ENCODE peak calls at places on chromosomes 6 and 20, in ten cellular contexts. One of them, this sample, is unnamed.

GRCh38 chr6:117818449-117818848 is 88.6 kb upstream of the SLC35F1 start:
- DNase-seq in MM.1S: no peak
- DNase-seq in GM23248: no peak
- DNase-seq in GM06990: no peak
- DNase-seq in hepatocyte: no peak
- DNase-seq in naive thymus-derived CD4-positive, alpha-beta T cell: no peak
- DNase-seq in mesenchymal stem cell: no peak
- DNase-seq in fibroblast of lung: no peak
- DNase-seq in body of pancreas: no peak
- DNase-seq in mammary epithelial cell: no peak
- DNase-seq in this sample: no peak

GRCh38 chr6:42742116-42742894 is 3.6 kb downstream of the TBCC start:
- DNase-seq in MM.1S: no peak
- DNase-seq in GM06990: peak
- DNase-seq in naive thymus-derived CD4-positive, alpha-beta T cell: no peak
- DNase-seq in GM23248: peak
- DNase-seq in hepatocyte: no peak
- DNase-seq in body of pancreas: peak
- DNase-seq in mesenchymal stem cell: peak
- DNase-seq in mammary epithelial cell: peak
- DNase-seq in fibroblast of lung: peak
- DNase-seq in this sample: no peak

GRCh38 chr6:167311286-167311685 is 13.6 kb upstream of the TTLL2 start:
- DNase-seq in mesenchymal stem cell: no peak
- DNase-seq in mammary epithelial cell: no peak
- DNase-seq in GM23248: no peak
- DNase-seq in hepatocyte: peak
- DNase-seq in GM06990: no peak
- DNase-seq in naive thymus-derived CD4-positive, alpha-beta T cell: no peak
- DNase-seq in fibroblast of lung: no peak
- DNase-seq in MM.1S: no peak
- DNase-seq in body of pancreas: no peak
- DNase-seq in this sample: no peak

GRCh38 chr20:63706852-63707557 is 771 bp downstream of the ARFRP1 start:
- DNase-seq in mesenchymal stem cell: peak
- DNase-seq in fibroblast of lung: peak
- DNase-seq in naive thymus-derived CD4-positive, alpha-beta T cell: peak
- DNase-seq in MM.1S: peak
- DNase-seq in hepatocyte: peak
- DNase-seq in mammary epithelial cell: peak
- DNase-seq in GM06990: peak
- DNase-seq in GM23248: peak
- DNase-seq in body of pancreas: peak
- DNase-seq in this sample: peak

GRCh38 chr6:294656-295565 is 2.6 kb downstream of the DUSP22 start:
- DNase-seq in mesenchymal stem cell: no peak
- DNase-seq in GM23248: peak
- DNase-seq in fibroblast of lung: no peak
- DNase-seq in body of pancreas: no peak
- DNase-seq in GM06990: no peak
- DNase-seq in hepatocyte: no peak
- DNase-seq in mammary epithelial cell: no peak
- DNase-seq in naive thymus-derived CD4-positive, alpha-beta T cell: no peak
- DNase-seq in MM.1S: no peak
- DNase-seq in this sample: no peak

GRCh38 chr20:31974975-31975481 is 7.1 kb downstream of the XKR7 start:
- DNase-seq in mesenchymal stem cell: no peak
- DNase-seq in GM06990: no peak
- DNase-seq in GM23248: no peak
- DNase-seq in MM.1S: no peak
- DNase-seq in body of pancreas: no peak
- DNase-seq in hepatocyte: no peak
- DNase-seq in mammary epithelial cell: no peak
- DNase-seq in fibroblast of lung: no peak
- DNase-seq in naive thymus-derived CD4-positive, alpha-beta T cell: no peak
- DNase-seq in this sample: no peak

GRCh38 chr6:56845027-56845426 is 109.9 kb upstream of the BEND6 start:
- DNase-seq in GM06990: no peak
- DNase-seq in body of pancreas: no peak
- DNase-seq in hepatocyte: no peak
- DNase-seq in fibroblast of lung: no peak
- DNase-seq in mammary epithelial cell: no peak
- DNase-seq in MM.1S: no peak
- DNase-seq in GM23248: no peak
- DNase-seq in mesenchymal stem cell: no peak
- DNase-seq in naive thymus-derived CD4-positive, alpha-beta T cell: no peak
- DNase-seq in this sample: no peak

GRCh38 chr6:147061152-147061551 is 143.1 kb upstream of the STXBP5 start:
- DNase-seq in MM.1S: no peak
- DNase-seq in body of pancreas: no peak
- DNase-seq in naive thymus-derived CD4-positive, alpha-beta T cell: no peak
- DNase-seq in GM06990: no peak
- DNase-seq in mesenchymal stem cell: no peak
- DNase-seq in mammary epithelial cell: no peak
- DNase-seq in hepatocyte: no peak
- DNase-seq in GM23248: no peak
- DNase-seq in fibroblast of lung: no peak
- DNase-seq in this sample: no peak

GRCh38 chr6:129672345-129672691 is 37.7 kb downstream of the ARHGAP18 start:
- DNase-seq in body of pancreas: no peak
- DNase-seq in MM.1S: no peak
- DNase-seq in mammary epithelial cell: no peak
- DNase-seq in fibroblast of lung: no peak
- DNase-seq in naive thymus-derived CD4-positive, alpha-beta T cell: no peak
- DNase-seq in mesenchymal stem cell: no peak
- DNase-seq in GM06990: no peak
- DNase-seq in GM23248: no peak
- DNase-seq in hepatocyte: no peak
- DNase-seq in this sample: no peak

GRCh38 chr6:93624408-93624807 is 205.0 kb upstream of the EPHA7 start:
- DNase-seq in hepatocyte: no peak
- DNase-seq in fibroblast of lung: no peak
- DNase-seq in MM.1S: no peak
- DNase-seq in body of pancreas: peak
- DNase-seq in mammary epithelial cell: no peak
- DNase-seq in GM06990: no peak
- DNase-seq in mesenchymal stem cell: no peak
- DNase-seq in naive thymus-derived CD4-positive, alpha-beta T cell: no peak
- DNase-seq in GM23248: no peak
- DNase-seq in this sample: no peak

GRCh38 chr6:15441215-15441868 is 195.5 kb downstream of the JARID2 start:
- DNase-seq in mesenchymal stem cell: peak
- DNase-seq in MM.1S: peak
- DNase-seq in fibroblast of lung: peak
- DNase-seq in mammary epithelial cell: peak
- DNase-seq in naive thymus-derived CD4-positive, alpha-beta T cell: no peak
- DNase-seq in hepatocyte: peak
- DNase-seq in GM06990: no peak
- DNase-seq in body of pancreas: peak
- DNase-seq in GM23248: peak
- DNase-seq in this sample: peak

GRCh38 chr6:1940381-1940780 is 305.0 kb downstream of the GMDS start:
- DNase-seq in mammary epithelial cell: no peak
- DNase-seq in MM.1S: no peak
- DNase-seq in hepatocyte: no peak
- DNase-seq in naive thymus-derived CD4-positive, alpha-beta T cell: no peak
- DNase-seq in GM06990: no peak
- DNase-seq in fibroblast of lung: no peak
- DNase-seq in GM23248: no peak
- DNase-seq in mesenchymal stem cell: no peak
- DNase-seq in body of pancreas: no peak
- DNase-seq in this sample: no peak

GRCh38 chr6:72461144-72461543 is 160.7 kb upstream of the KCNQ5 start:
- DNase-seq in body of pancreas: no peak
- DNase-seq in GM06990: no peak
- DNase-seq in mammary epithelial cell: peak
- DNase-seq in hepatocyte: no peak
- DNase-seq in GM23248: peak
- DNase-seq in MM.1S: peak
- DNase-seq in naive thymus-derived CD4-positive, alpha-beta T cell: no peak
- DNase-seq in fibroblast of lung: peak
- DNase-seq in mesenchymal stem cell: no peak
- DNase-seq in this sample: peak

GRCh38 chr6:163085426-163085825 is 329.1 kb upstream of the QKI start:
- DNase-seq in mammary epithelial cell: no peak
- DNase-seq in MM.1S: no peak
- DNase-seq in body of pancreas: no peak
- DNase-seq in GM06990: no peak
- DNase-seq in mesenchymal stem cell: no peak
- DNase-seq in hepatocyte: no peak
- DNase-seq in naive thymus-derived CD4-positive, alpha-beta T cell: no peak
- DNase-seq in GM23248: no peak
- DNase-seq in fibroblast of lung: no peak
- DNase-seq in this sample: no peak

GRCh38 chr20:53622247-53623114 is 28.8 kb upstream of the ZNF217 start:
- DNase-seq in MM.1S: peak
- DNase-seq in naive thymus-derived CD4-positive, alpha-beta T cell: no peak
- DNase-seq in fibroblast of lung: peak
- DNase-seq in mesenchymal stem cell: peak
- DNase-seq in hepatocyte: peak
- DNase-seq in mammary epithelial cell: no peak
- DNase-seq in GM23248: no peak
- DNase-seq in body of pancreas: peak
- DNase-seq in GM06990: peak
- DNase-seq in this sample: no peak

GRCh38 chr6:6811151-6812002 is 222.9 kb downstream of the LY86 start:
- DNase-seq in naive thymus-derived CD4-positive, alpha-beta T cell: no peak
- DNase-seq in mesenchymal stem cell: peak
- DNase-seq in mammary epithelial cell: peak
- DNase-seq in body of pancreas: peak
- DNase-seq in GM06990: no peak
- DNase-seq in fibroblast of lung: peak
- DNase-seq in hepatocyte: peak
- DNase-seq in GM23248: peak
- DNase-seq in MM.1S: peak
- DNase-seq in this sample: peak

GRCh38 chr6:96853083-96853482 is 15.8 kb upstream of the GPR63 start:
- DNase-seq in mammary epithelial cell: no peak
- DNase-seq in mesenchymal stem cell: peak
- DNase-seq in GM06990: no peak
- DNase-seq in GM23248: no peak
- DNase-seq in naive thymus-derived CD4-positive, alpha-beta T cell: no peak
- DNase-seq in MM.1S: no peak
- DNase-seq in fibroblast of lung: peak
- DNase-seq in hepatocyte: no peak
- DNase-seq in body of pancreas: no peak
- DNase-seq in this sample: no peak
- H3K4me3 ChIP-seq in mammary epithelial cell: no peak
- H3K4me3 ChIP-seq in mesenchymal stem cell: no peak
- H3K4me3 ChIP-seq in GM06990: no peak
- H3K4me3 ChIP-seq in GM23248: no peak
- H3K4me3 ChIP-seq in naive thymus-derived CD4-positive, alpha-beta T cell: no peak
- H3K4me3 ChIP-seq in MM.1S: no peak
- H3K4me3 ChIP-seq in fibroblast of lung: no peak
- H3K4me3 ChIP-seq in hepatocyte: no peak
- H3K4me3 ChIP-seq in body of pancreas: no peak
- H3K4me3 ChIP-seq in this sample: no peak

DNA sequence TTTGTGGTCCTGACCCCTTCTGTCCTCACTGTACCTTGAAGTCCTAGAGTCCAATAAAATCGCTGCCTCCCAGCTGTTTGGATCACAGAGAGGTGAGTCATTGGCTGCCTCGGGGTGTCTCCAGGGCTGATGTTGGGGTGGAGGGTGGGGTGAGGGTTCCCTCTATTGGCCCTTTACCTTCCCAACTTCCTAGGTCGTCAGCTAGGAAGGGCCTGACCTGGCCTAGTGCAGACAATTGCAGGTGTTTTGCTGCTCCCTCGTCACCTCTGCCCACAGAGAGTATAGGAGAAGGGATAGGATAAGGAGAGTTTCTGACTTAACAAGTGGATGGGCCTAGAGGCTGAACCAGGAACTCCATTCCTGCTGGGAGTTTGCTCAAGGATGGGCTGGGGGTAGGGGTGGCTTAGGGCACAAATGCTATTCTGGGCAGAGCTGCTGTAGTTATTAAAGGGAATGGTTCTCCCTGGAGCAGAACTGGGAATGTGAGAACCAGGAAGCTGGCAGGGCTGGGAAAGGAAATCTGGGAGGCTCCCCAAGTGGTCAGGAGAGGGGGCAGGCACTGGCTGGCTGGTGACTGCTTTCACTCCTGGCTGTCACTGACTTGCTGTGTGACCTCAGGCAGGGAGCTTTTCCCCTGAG is 1.4 kb downstream of the TP53INP2 start:
- DNase-seq in hepatocyte: peak
- DNase-seq in MM.1S: no peak
- DNase-seq in mesenchymal stem cell: peak
- DNase-seq in naive thymus-derived CD4-positive, alpha-beta T cell: no peak
- DNase-seq in GM06990: peak
- DNase-seq in GM23248: peak
- DNase-seq in mammary epithelial cell: peak
- DNase-seq in fibroblast of lung: peak
- DNase-seq in body of pancreas: peak
- DNase-seq in this sample: peak
- H3K4me3 ChIP-seq in hepatocyte: no peak
- H3K4me3 ChIP-seq in MM.1S: peak
- H3K4me3 ChIP-seq in mesenchymal stem cell: no peak
- H3K4me3 ChIP-seq in naive thymus-derived CD4-positive, alpha-beta T cell: peak
- H3K4me3 ChIP-seq in GM06990: no peak
- H3K4me3 ChIP-seq in GM23248: peak
- H3K4me3 ChIP-seq in mammary epithelial cell: no peak
- H3K4me3 ChIP-seq in fibroblast of lung: peak
- H3K4me3 ChIP-seq in body of pancreas: no peak
- H3K4me3 ChIP-seq in this sample: peak

GRCh38 chr6:37135835-37136694 is 33.9 kb upstream of the PIM1 start:
- DNase-seq in body of pancreas: no peak
- DNase-seq in GM23248: peak
- DNase-seq in naive thymus-derived CD4-positive, alpha-beta T cell: no peak
- DNase-seq in hepatocyte: peak
- DNase-seq in mammary epithelial cell: peak
- DNase-seq in fibroblast of lung: peak
- DNase-seq in GM06990: no peak
- DNase-seq in mesenchymal stem cell: no peak
- DNase-seq in MM.1S: no peak
- DNase-seq in this sample: no peak
- H3K4me3 ChIP-seq in body of pancreas: no peak
- H3K4me3 ChIP-seq in GM23248: no peak
- H3K4me3 ChIP-seq in naive thymus-derived CD4-positive, alpha-beta T cell: no peak
- H3K4me3 ChIP-seq in hepatocyte: no peak
- H3K4me3 ChIP-seq in mammary epithelial cell: no peak
- H3K4me3 ChIP-seq in fibroblast of lung: no peak
- H3K4me3 ChIP-seq in GM06990: no peak
- H3K4me3 ChIP-seq in mesenchymal stem cell: no peak
- H3K4me3 ChIP-seq in MM.1S: no peak
- H3K4me3 ChIP-seq in this sample: no peak

DNA sequence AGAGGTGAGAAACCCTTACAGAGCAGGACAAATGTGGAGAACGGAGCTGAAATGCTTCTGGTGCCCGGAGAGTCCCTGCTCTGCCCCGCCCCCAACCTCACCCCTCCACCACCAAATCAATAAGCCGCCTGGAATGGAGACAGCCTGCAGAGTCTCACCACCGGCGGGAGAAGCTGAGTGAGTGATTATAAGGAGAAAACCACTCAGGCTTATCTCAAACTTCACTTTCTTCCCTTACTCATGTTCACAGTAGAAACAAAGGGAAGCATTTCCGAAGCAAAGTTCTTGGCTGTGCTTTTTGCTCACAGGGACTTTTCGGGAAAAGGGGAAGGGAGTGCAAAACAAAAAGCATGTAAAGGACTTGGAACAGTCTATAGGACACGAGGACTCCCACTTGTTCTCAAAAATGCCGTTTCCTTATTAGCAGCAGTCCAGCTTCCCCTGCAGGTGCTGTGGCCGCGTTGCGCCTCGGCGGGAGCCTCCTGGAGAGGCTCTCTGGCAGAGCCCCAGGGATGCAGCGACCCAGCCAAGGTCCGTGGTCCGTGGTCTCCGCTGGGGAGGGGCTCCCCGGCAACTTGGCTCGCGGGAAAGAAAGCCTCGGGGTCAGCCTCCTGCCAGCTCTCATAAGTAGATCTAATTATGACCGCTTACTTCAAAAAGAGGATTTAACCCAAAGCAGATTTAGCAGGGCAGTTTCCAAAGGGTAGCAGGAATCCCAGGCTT is 64.8 kb upstream of the TMEM30A start:
- DNase-seq in fibroblast of lung: peak
- DNase-seq in GM06990: peak
- DNase-seq in mesenchymal stem cell: peak
- DNase-seq in body of pancreas: peak
- DNase-seq in hepatocyte: peak
- DNase-seq in MM.1S: no peak
- DNase-seq in mammary epithelial cell: no peak
- DNase-seq in GM23248: peak
- DNase-seq in naive thymus-derived CD4-positive, alpha-beta T cell: no peak
- DNase-seq in this sample: peak
- H3K4me3 ChIP-seq in fibroblast of lung: peak
- H3K4me3 ChIP-seq in GM06990: peak
- H3K4me3 ChIP-seq in mesenchymal stem cell: peak
- H3K4me3 ChIP-seq in body of pancreas: no peak
- H3K4me3 ChIP-seq in hepatocyte: peak
- H3K4me3 ChIP-seq in MM.1S: no peak
- H3K4me3 ChIP-seq in mammary epithelial cell: no peak
- H3K4me3 ChIP-seq in GM23248: peak
- H3K4me3 ChIP-seq in naive thymus-derived CD4-positive, alpha-beta T cell: no peak
- H3K4me3 ChIP-seq in this sample: peak

This sample was measured in brain microvascular endothelial cell.